ENCODE peak calls at places on chromosomes 6 and 20, in seven cellular contexts. A is amygdala, H is pons, P is upper lobe of right lung, W is breast epithelium, K is fibroblast of villous mesenchyme, V is activated T-cell treated with anti-CD3 and anti-CD28 coated beads for 48 hours. R is an unnamed sample.

GRCh38 chr20:25275813-25276532 is 28.1 kb downstream of the PYGB start:
- DNase-seq in V (no peak), A (no peak), W (peak), K (no peak), H (no peak), P (peak), R (peak)

GRCh38 chr6:85756982-85757381 is 114.3 kb upstream of the SYNCRIP start:
- DNase-seq in H (peak), A (no peak), K (peak), V (no peak), P (no peak), W (no peak), R (no peak)

GRCh38 chr20:56630506-56631317 is 1.6 kb downstream of the TFAP2C start:
- DNase-seq in K (peak), P (no peak), A (no peak), W (no peak), H (no peak), V (no peak), R (no peak)

GRCh38 chr20:50368386-50368785 is 141.8 kb upstream of the PTPN1 start:
- DNase-seq in K (no peak), V (no peak), W (no peak), P (no peak), H (no peak), A (no peak), R (no peak)

GRCh38 chr20:33176101-33176500 is 8.1 kb downstream of the BPIFA2 start:
- DNase-seq in P (no peak), A (no peak), W (no peak), H (no peak), K (no peak), V (no peak), R (no peak)

GRCh38 chr20:4813076-4813838 is 91.5 kb downstream of the PRND start:
- DNase-seq in W (no peak), P (no peak), H (no peak), K (no peak), V (no peak), A (no peak), R (no peak)

GRCh38 chr20:33732166-33732970 is 572 bp downstream of the ZNF341 start:
- DNase-seq in A (peak), K (peak), H (peak), W (peak), P (peak), V (no peak), R (peak)

GRCh38 chr6:14499309-14499708 is 381.7 kb downstream of the CD83 start:
- DNase-seq in W (no peak), K (no peak), A (no peak), V (no peak), P (no peak), H (no peak), R (no peak)

GRCh38 chr20:59148713-59149493 is 14.7 kb upstream of the ZNF831 start:
- DNase-seq in H (no peak), V (no peak), W (no peak), K (no peak), P (no peak), A (no peak), R (no peak)

GRCh38 chr6:34412643-34413214 is 13.1 kb downstream of the RPS10 start:
- DNase-seq in W (no peak), H (no peak), K (no peak), P (no peak), V (no peak), A (no peak), R (no peak)

GRCh38 chr6:11650297-11650696 is 112.7 kb downstream of the TMEM170B start:
- DNase-seq in K (peak), P (no peak), W (no peak), V (no peak), A (no peak), H (no peak), R (no peak)

GRCh38 chr6:168050225-168050796 is 28.7 kb downstream of the FRMD1 start:
- DNase-seq in P (no peak), A (no peak), H (no peak), W (no peak), V (no peak), K (no peak), R (no peak)

GRCh38 chr6:146595981-146596731 is 2.6 kb upstream of the ADGB start:
- DNase-seq in K (no peak), P (no peak), V (no peak), W (no peak), H (peak), A (no peak), R (no peak)